ENCODE peak calls at places on chromosomes 4 and X, in six cellular contexts. One of them, this sample, is unnamed.
A peak's percentile ranks its signal among the peaks of the same experiment; 100 is the strongest.

GRCh38 chrX:30153881-30154260 is 61.5 kb upstream of the MAGEB2 start:
- DNase-seq in Peyer's patch: no peak
- DNase-seq in fibroblast of lung: peak; percentile 18
- DNase-seq in fibroblast of mammary gland: no peak
- DNase-seq in CD8-positive, alpha-beta T cell: no peak
- DNase-seq in AG04450: no peak
- DNase-seq in this sample: no peak

GRCh38 chrX:17120816-17121215 is 174.4 kb downstream of the REPS2 start:
- DNase-seq in Peyer's patch: no peak
- DNase-seq in fibroblast of lung: no peak
- DNase-seq in fibroblast of mammary gland: no peak
- DNase-seq in CD8-positive, alpha-beta T cell: no peak
- DNase-seq in AG04450: no peak
- DNase-seq in this sample: no peak

GRCh38 chrX:100745806-100746537 is 14.1 kb upstream of the SYTL4 start:
- DNase-seq in Peyer's patch: peak; percentile 50
- DNase-seq in fibroblast of lung: no peak
- DNase-seq in fibroblast of mammary gland: peak; percentile 6
- DNase-seq in CD8-positive, alpha-beta T cell: no peak
- DNase-seq in AG04450: no peak
- DNase-seq in this sample: no peak

GRCh38 chrX:120561634-120562568 is 1.1 kb upstream of the CUL4B start:
- DNase-seq in Peyer's patch: no peak
- DNase-seq in fibroblast of lung: no peak
- DNase-seq in fibroblast of mammary gland: no peak
- DNase-seq in CD8-positive, alpha-beta T cell: no peak
- DNase-seq in AG04450: no peak
- DNase-seq in this sample: no peak

GRCh38 chr4:123649644-123650356 is 253.2 kb downstream of the SPRY1 start:
- DNase-seq in Peyer's patch: peak; percentile 56
- DNase-seq in fibroblast of lung: peak; percentile 75
- DNase-seq in fibroblast of mammary gland: peak; percentile 60
- DNase-seq in CD8-positive, alpha-beta T cell: no peak
- DNase-seq in AG04450: peak; percentile 58
- DNase-seq in this sample: peak; percentile 22

GRCh38 chr4:48254381-48255072 is 15.1 kb downstream of the TEC start:
- DNase-seq in Peyer's patch: no peak
- DNase-seq in fibroblast of lung: peak; percentile 98
- DNase-seq in fibroblast of mammary gland: peak; percentile 97
- DNase-seq in CD8-positive, alpha-beta T cell: no peak
- DNase-seq in AG04450: no peak
- DNase-seq in this sample: no peak

GRCh38 chrX:108737754-108738153 is 1.4 kb upstream of the IRS4 start:
- DNase-seq in Peyer's patch: no peak
- DNase-seq in fibroblast of lung: no peak
- DNase-seq in fibroblast of mammary gland: no peak
- DNase-seq in CD8-positive, alpha-beta T cell: no peak
- DNase-seq in AG04450: no peak
- DNase-seq in this sample: no peak

GRCh38 chr4:102569200-102569599 is 68.0 kb downstream of the NFKB1 start:
- DNase-seq in Peyer's patch: no peak
- DNase-seq in fibroblast of lung: peak; percentile 25
- DNase-seq in fibroblast of mammary gland: peak; percentile 37
- DNase-seq in CD8-positive, alpha-beta T cell: no peak
- DNase-seq in AG04450: no peak
- DNase-seq in this sample: no peak

GRCh38 chr4:183130328-183131155 is 31.5 kb downstream of the WWC2 start:
- DNase-seq in Peyer's patch: no peak
- DNase-seq in fibroblast of lung: peak; percentile 77
- DNase-seq in fibroblast of mammary gland: peak; percentile 38
- DNase-seq in CD8-positive, alpha-beta T cell: no peak
- DNase-seq in AG04450: no peak
- DNase-seq in this sample: no peak

GRCh38 chr4:184450045-184450444 is 24.3 kb downstream of the IRF2 start:
- DNase-seq in Peyer's patch: no peak
- DNase-seq in fibroblast of lung: peak; percentile 75
- DNase-seq in fibroblast of mammary gland: peak; percentile 79
- DNase-seq in CD8-positive, alpha-beta T cell: no peak
- DNase-seq in AG04450: peak; percentile 41
- DNase-seq in this sample: no peak

GRCh38 chr4:184448828-184449227 is 25.5 kb downstream of the IRF2 start:
- DNase-seq in Peyer's patch: peak; percentile 65
- DNase-seq in fibroblast of lung: peak; percentile 62
- DNase-seq in fibroblast of mammary gland: peak; percentile 76
- DNase-seq in CD8-positive, alpha-beta T cell: no peak
- DNase-seq in AG04450: no peak
- DNase-seq in this sample: peak; percentile 50

GRCh38 chr4:184446132-184446531 is 28.2 kb downstream of the IRF2 start:
- DNase-seq in Peyer's patch: no peak
- DNase-seq in fibroblast of lung: no peak
- DNase-seq in fibroblast of mammary gland: no peak
- DNase-seq in CD8-positive, alpha-beta T cell: no peak
- DNase-seq in AG04450: no peak
- DNase-seq in this sample: no peak

GRCh38 chr4:184444953-184445309 is 29.4 kb downstream of the IRF2 start:
- DNase-seq in Peyer's patch: peak; percentile 66
- DNase-seq in fibroblast of lung: no peak
- DNase-seq in fibroblast of mammary gland: no peak
- DNase-seq in CD8-positive, alpha-beta T cell: no peak
- DNase-seq in AG04450: no peak
- DNase-seq in this sample: no peak

GRCh38 chr4:184447664-184448063 is 26.7 kb downstream of the IRF2 start:
- DNase-seq in Peyer's patch: no peak
- DNase-seq in fibroblast of lung: no peak
- DNase-seq in fibroblast of mammary gland: no peak
- DNase-seq in CD8-positive, alpha-beta T cell: no peak
- DNase-seq in AG04450: no peak
- DNase-seq in this sample: no peak
- TF ChIP-seq CTCF in Peyer's patch: no peak
- TF ChIP-seq CTCF in fibroblast of lung: no peak
- TF ChIP-seq CTCF in fibroblast of mammary gland: no peak
- TF ChIP-seq CTCF in CD8-positive, alpha-beta T cell: no peak
- TF ChIP-seq CTCF in AG04450: no peak
- TF ChIP-seq CTCF in this sample: no peak

GRCh38 chr4:23613782-23614181 is 276.1 kb downstream of the PPARGC1A start:
- DNase-seq in Peyer's patch: no peak
- DNase-seq in fibroblast of lung: peak; percentile 3
- DNase-seq in fibroblast of mammary gland: no peak
- DNase-seq in CD8-positive, alpha-beta T cell: no peak
- DNase-seq in AG04450: no peak
- DNase-seq in this sample: no peak

DNA sequence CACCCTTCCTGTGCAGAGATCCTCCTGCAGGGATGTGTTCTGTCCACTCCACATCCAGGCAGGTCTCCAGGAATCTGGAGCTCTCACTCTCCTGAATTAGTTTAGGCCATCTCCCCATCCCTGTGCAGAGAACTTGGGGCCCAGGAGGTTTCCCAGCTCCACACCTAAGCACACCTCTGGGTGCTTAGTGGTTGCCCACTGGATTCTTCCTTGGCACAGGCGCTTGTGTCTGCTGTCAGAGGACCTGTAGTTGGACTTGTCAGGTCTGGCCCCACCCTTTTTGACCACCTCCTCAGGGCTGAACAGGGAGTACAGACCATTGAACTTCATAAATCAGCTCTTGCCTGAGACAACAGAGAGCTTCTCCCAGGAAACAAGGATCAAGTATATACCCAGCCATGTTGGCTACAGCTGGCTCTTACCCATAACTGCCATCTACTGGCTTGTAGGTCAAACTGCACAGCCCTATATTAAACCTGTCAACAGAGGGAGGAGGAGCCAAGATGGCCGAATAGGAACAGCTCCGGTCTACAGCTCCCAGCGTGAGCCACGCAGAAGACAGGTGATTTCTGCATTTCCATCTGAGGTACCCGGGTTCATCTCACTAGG is 275.5 kb downstream of the PPARGC1A start:
- DNase-seq in Peyer's patch: no peak
- DNase-seq in fibroblast of lung: peak; percentile 61
- DNase-seq in fibroblast of mammary gland: peak; percentile 2
- DNase-seq in CD8-positive, alpha-beta T cell: no peak
- DNase-seq in AG04450: no peak
- DNase-seq in this sample: no peak
- TF ChIP-seq CTCF in Peyer's patch: no peak
- TF ChIP-seq CTCF in fibroblast of lung: peak; percentile 26
- TF ChIP-seq CTCF in fibroblast of mammary gland: peak; percentile 6
- TF ChIP-seq CTCF in CD8-positive, alpha-beta T cell: no peak
- TF ChIP-seq CTCF in AG04450: peak; percentile 10
- TF ChIP-seq CTCF in this sample: no peak

DNA sequence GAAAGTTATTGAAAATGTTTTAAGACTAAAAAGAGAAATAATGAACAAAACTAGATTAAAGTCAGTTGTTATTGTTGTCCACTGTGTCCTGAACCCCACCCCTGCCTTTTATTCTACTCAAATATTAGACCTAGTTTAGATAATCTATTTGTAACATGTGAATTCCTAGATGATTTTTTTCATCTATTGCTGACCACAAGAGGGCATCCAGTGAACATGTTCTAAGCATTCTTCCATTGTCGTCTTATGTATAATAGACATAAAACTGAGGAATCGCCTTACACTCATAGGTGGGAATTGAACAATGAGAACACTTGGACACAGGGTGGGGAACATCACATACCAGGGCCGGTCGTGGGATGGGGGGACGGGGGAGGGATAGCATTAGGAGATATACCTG is 36.4 kb upstream of the HPRT1 start:
- DNase-seq in Peyer's patch: no peak
- DNase-seq in fibroblast of lung: peak; percentile 15
- DNase-seq in fibroblast of mammary gland: peak; percentile 50
- DNase-seq in CD8-positive, alpha-beta T cell: no peak
- DNase-seq in AG04450: no peak
- DNase-seq in this sample: no peak
- TF ChIP-seq CTCF in Peyer's patch: no peak
- TF ChIP-seq CTCF in fibroblast of lung: peak; percentile 36
- TF ChIP-seq CTCF in fibroblast of mammary gland: peak; percentile 49
- TF ChIP-seq CTCF in CD8-positive, alpha-beta T cell: no peak
- TF ChIP-seq CTCF in AG04450: peak; percentile 45
- TF ChIP-seq CTCF in this sample: peak; percentile 9

GRCh38 chrX:28585767-28586166 is 1.5 kb upstream of the IL1RAPL1 start:
- DNase-seq in Peyer's patch: no peak
- DNase-seq in fibroblast of lung: no peak
- DNase-seq in fibroblast of mammary gland: no peak
- DNase-seq in CD8-positive, alpha-beta T cell: no peak
- DNase-seq in AG04450: no peak
- DNase-seq in this sample: no peak
- TF ChIP-seq CTCF in Peyer's patch: no peak
- TF ChIP-seq CTCF in fibroblast of lung: no peak
- TF ChIP-seq CTCF in fibroblast of mammary gland: no peak
- TF ChIP-seq CTCF in CD8-positive, alpha-beta T cell: no peak
- TF ChIP-seq CTCF in AG04450: no peak
- TF ChIP-seq CTCF in this sample: no peak

GRCh38 chr4:53653484-53654053 is 62.3 kb upstream of the LNX1 start:
- DNase-seq in Peyer's patch: peak; percentile 53
- DNase-seq in fibroblast of lung: no peak
- DNase-seq in fibroblast of mammary gland: peak; percentile 35
- DNase-seq in CD8-positive, alpha-beta T cell: no peak
- DNase-seq in AG04450: no peak
- DNase-seq in this sample: no peak
- TF ChIP-seq CTCF in Peyer's patch: no peak
- TF ChIP-seq CTCF in fibroblast of lung: no peak
- TF ChIP-seq CTCF in fibroblast of mammary gland: no peak
- TF ChIP-seq CTCF in CD8-positive, alpha-beta T cell: no peak
- TF ChIP-seq CTCF in AG04450: no peak
- TF ChIP-seq CTCF in this sample: no peak

GRCh38 chrX:110395877-110396276 is 37.2 kb downstream of the RTL9 start:
- DNase-seq in Peyer's patch: no peak
- DNase-seq in fibroblast of lung: no peak
- DNase-seq in fibroblast of mammary gland: no peak
- DNase-seq in CD8-positive, alpha-beta T cell: no peak
- DNase-seq in AG04450: no peak
- DNase-seq in this sample: no peak
- TF ChIP-seq CTCF in Peyer's patch: no peak
- TF ChIP-seq CTCF in fibroblast of lung: no peak
- TF ChIP-seq CTCF in fibroblast of mammary gland: no peak
- TF ChIP-seq CTCF in CD8-positive, alpha-beta T cell: no peak
- TF ChIP-seq CTCF in AG04450: no peak
- TF ChIP-seq CTCF in this sample: no peak

DNA sequence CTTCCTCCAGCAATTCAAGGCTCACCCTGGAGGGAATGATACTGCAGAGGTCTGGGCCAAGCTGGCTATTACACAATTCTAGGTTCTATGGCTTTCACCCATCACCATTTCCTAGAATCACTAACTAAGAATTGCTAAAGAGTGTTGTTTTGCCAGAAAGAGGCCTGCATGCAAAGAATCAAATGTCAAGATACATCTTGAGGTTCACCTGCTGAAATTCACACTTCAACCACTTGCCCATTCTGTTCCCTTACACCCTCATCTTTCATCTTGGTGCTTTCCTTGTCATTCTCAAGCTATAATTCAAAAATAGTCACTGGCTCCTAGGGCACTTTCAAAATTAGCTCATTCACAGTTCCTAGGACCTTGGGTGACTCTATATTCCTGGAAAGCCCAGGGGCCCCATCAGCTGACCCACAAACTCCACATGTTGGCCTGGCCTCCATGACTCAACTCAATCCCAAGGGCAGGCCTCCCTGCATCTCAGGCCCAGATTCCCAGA is 7.0 kb downstream of the APBB2 start:
- DNase-seq in Peyer's patch: no peak
- DNase-seq in fibroblast of lung: peak; percentile 44
- DNase-seq in fibroblast of mammary gland: peak; percentile 82
- DNase-seq in CD8-positive, alpha-beta T cell: no peak
- DNase-seq in AG04450: no peak
- DNase-seq in this sample: peak; percentile 59
- TF ChIP-seq CTCF in Peyer's patch: no peak
- TF ChIP-seq CTCF in fibroblast of lung: no peak
- TF ChIP-seq CTCF in fibroblast of mammary gland: no peak
- TF ChIP-seq CTCF in CD8-positive, alpha-beta T cell: no peak
- TF ChIP-seq CTCF in AG04450: no peak
- TF ChIP-seq CTCF in this sample: no peak